ENCODE peak calls at places on chromosomes 12 and 14, in four cellular contexts. N is astrocyte of the spinal cord, K is lower leg skin, Y is fibroblast of mammary gland. Q is an unnamed sample.
A peak's percentile ranks its signal among the peaks of the same experiment; 100 is the strongest.

GRCh38 chr12:4956054-4956453 is 46.3 kb downstream of the KCNA1 start:
- DNase-seq in N (no peak), K (no peak), Y (peak; percentile 11), Q (no peak)

GRCh38 chr14:36928432-36928831 is 244.0 kb downstream of the SLC25A21 start:
- DNase-seq in N (no peak), K (no peak), Y (no peak), Q (no peak)

GRCh38 chr14:98954347-98955000 is 317.5 kb downstream of the BCL11B start:
- DNase-seq in N (no peak), K (peak; percentile 78), Y (peak; percentile 13), Q (no peak)

GRCh38 chr12:32561931-32562341 is 117.2 kb upstream of the DNM1L start:
- DNase-seq in N (peak; percentile 26), K (no peak), Y (peak; percentile 58), Q (peak; percentile 47)

GRCh38 chr14:65478596-65478995 is 66.1 kb downstream of the FUT8 start:
- DNase-seq in N (peak; percentile 72), K (no peak), Y (peak; percentile 38), Q (no peak)

GRCh38 chr12:75658826-75659823 is 147.7 kb upstream of the KRR1 start:
- DNase-seq in N (peak; percentile 90), K (no peak), Y (peak; percentile 88), Q (peak; percentile 67)

GRCh38 chr12:56803750-56804149 is 40.6 kb downstream of the HSD17B6 start:
- DNase-seq in N (no peak), K (no peak), Y (no peak), Q (peak; percentile 15)

GRCh38 chr12:23238957-23239356 is 614.0 kb downstream of the ETNK1 start:
- DNase-seq in N (no peak), K (no peak), Y (no peak), Q (no peak)

GRCh38 chr14:33359288-33359881 is 420.7 kb downstream of the NPAS3 start:
- DNase-seq in N (no peak), K (no peak), Y (no peak), Q (no peak)

GRCh38 chr12:70267550-70267949 is 24.3 kb downstream of the CNOT2 start:
- DNase-seq in N (peak; percentile 30), K (no peak), Y (peak; percentile 66), Q (peak; percentile 23)

GRCh38 chr14:23360496-23360895 is 4.5 kb downstream of the EFS start:
- DNase-seq in N (no peak), K (peak; percentile 82), Y (no peak), Q (no peak)

GRCh38 chr14:103361868-103362267 is 23.3 kb upstream of the MARK3 start:
- DNase-seq in N (peak; percentile 91), K (no peak), Y (peak; percentile 98), Q (peak; percentile 94)

GRCh38 chr12:131542351-131542750 is 168.5 kb upstream of the SFSWAP start:
- DNase-seq in N (no peak), K (no peak), Y (no peak), Q (no peak)

GRCh38 chr14:64563696-64564095 is 13.9 kb downstream of the PPP1R36 start:
- DNase-seq in N (no peak), K (no peak), Y (no peak), Q (no peak)

DNA sequence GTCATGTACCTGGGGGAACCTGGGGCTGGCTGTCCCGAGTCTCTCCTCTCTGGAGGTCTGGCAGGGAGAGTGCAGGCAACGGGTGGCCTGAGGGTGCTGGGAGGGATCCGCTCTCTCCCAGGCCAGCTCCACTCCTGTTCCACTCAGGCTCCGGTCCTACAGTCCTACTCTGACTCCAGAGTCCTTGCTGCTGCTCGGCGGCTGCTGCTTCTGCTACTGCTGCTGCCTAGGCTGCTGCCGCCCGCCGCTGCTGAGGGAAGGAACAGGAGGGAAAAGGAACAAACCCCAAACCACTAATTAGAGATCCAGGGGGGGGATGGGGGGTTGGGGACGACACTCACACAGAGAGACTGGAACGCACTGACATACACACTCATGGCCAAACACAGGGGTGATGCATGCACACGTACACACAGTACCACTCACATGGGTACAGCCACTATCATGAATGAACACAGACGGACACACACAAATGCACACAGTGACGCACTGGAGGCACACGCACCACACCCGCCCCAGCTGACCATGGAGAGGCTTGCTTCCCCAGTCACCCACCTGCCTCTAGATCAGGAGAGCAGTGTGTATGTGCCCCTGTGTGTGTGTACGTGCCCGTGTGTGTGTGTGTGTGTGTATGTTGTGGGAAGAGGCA is at the start of gene SP7:
- DNase-seq in N (no peak), K (no peak), Y (no peak), Q (no peak)
- H3K4me3 ChIP-seq in N (no peak within 1 kb of the TSS), K (no peak within 1 kb of the TSS), Y (no peak within 1 kb of the TSS), Q (no peak within 1 kb of the TSS)

GRCh38 chr12:2754208-2754607 is 40.6 kb upstream of the FKBP4 start:
- DNase-seq in N (no peak), K (no peak), Y (no peak), Q (no peak)

GRCh38 chr12:2752676-2753371 is 41.9 kb upstream of the FKBP4 start:
- DNase-seq in N (peak; percentile 68), K (peak; percentile 89), Y (peak; percentile 53), Q (peak; percentile 44)

GRCh38 chr12:2751230-2751629 is 43.5 kb upstream of the FKBP4 start:
- DNase-seq in N (no peak), K (no peak), Y (no peak), Q (no peak)

GRCh38 chr12:2751686-2752085 is 43.1 kb upstream of the FKBP4 start:
- DNase-seq in N (no peak), K (no peak), Y (no peak), Q (no peak)

GRCh38 chr12:2753536-2753935 is 41.2 kb upstream of the FKBP4 start:
- DNase-seq in N (no peak), K (no peak), Y (no peak), Q (no peak)
- H3K4me3 ChIP-seq in N (no peak overlapping the region), K (no peak overlapping the region), Y (no peak overlapping the region), Q (no peak overlapping the region)

DNA sequence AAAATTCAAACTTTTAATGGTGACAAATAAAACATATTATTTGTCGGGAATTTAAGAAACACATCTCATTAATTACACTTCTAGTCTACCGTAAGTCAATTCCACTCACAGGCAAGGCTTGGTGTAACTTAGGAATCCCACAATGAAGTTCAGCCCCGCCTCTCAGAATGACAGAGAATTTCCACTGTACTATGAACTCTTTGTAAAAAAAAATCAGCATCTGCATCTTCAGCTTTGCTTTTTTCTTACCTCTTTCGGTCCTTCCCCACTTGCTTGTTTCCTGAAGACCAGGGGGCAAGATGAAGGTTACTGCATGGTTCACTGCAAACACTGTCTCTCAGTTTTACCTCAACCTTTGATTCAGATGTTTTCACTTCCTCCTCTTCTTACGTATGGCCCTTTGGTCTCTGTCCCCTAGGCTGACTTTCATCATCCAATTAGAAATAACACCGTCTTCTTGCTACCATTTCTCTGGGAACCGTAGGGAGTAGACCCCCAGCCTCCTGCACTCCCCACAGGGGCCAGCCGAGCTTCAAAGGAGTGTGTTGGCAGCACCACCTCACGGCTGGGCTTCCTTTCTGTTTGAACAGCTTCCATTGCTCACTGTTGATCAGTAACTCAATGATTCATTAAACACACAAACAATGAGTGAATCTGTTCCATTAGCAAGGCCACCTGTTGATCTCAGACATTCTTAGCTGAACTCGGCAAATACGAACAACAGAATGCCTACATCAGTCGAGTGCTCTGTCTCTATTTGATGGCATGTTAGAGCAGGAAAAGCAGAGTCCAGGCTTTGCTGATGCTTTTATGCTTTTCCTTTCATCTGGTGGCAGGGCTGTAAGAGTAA is 343.0 kb downstream of the BMP4 start:
- DNase-seq in N (peak; percentile 87), K (no peak), Y (peak; percentile 10), Q (peak; percentile 25)
- H3K4me3 ChIP-seq in N (no peak overlapping the region), K (no peak overlapping the region), Y (no peak overlapping the region), Q (no peak overlapping the region)

DNA sequence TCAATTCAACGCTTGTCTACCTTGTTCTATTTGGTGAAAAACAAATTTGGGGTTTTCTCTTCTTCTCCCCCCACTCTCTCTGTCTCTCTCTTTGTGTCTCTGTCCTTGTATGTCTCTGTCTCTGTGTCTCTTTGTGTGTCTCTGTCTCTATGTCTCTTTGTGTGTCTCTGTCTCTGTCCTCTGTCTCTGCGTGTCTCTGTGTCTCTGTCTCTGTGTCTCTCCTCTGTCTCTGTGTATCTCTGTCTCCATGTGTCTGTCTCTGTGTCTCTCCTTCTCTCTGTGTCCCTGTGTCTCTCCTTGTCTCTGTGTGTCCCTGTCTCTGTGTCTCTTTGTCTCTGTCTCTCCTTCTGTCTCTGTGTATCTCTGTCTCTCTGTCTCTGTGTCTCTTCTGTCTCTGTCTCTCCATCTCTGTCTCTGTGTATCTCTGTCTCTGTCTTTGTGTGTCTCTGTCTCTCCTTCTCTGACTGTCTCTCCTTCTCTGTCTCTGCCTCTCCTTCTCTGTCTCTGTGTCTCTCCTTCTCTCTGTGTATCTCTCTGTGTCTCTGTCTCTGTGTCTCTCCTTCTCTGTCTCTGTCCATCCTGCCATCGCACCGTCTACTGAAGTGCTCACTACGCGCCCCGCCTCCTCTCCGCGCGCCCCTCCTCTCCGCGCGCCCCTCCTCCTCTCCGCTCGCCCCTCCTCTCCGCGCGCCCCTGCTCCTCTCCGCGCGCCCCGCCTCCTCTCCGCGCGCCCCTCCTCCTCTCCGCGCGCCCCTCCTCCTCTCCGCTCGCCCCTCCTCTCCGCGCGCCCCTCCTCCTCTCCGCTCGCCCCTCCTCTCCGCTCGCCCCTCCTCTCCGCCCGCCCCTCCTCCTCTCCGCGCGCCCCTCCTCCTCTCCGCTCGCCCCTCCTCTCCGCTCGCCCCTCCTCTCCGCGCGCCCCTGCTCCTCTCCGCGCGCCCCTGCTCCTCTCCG is 12.8 kb downstream of the LRCOL1 start:
- DNase-seq in N (peak; percentile 81), K (no peak), Y (peak; percentile 29), Q (peak; percentile 61)
- H3K4me3 ChIP-seq in N (peak overlapping the region; percentile 43), K (no peak overlapping the region), Y (peak overlapping the region; percentile 32), Q (peak overlapping the region; percentile 61)

GRCh38 chr12:54024581-54024980 is 3.7 kb upstream of the HOXC6 start:
- DNase-seq in N (no peak), K (no peak), Y (no peak), Q (no peak)
- H3K4me3 ChIP-seq in N (no peak overlapping the region), K (no peak overlapping the region), Y (peak overlapping the region; percentile 33), Q (no peak overlapping the region)

GRCh38 chr14:68522510-68523325 is 270.1 kb downstream of the ZFP36L1 start:
- DNase-seq in N (no peak), K (peak; percentile 66), Y (peak; percentile 70), Q (no peak)
- H3K4me3 ChIP-seq in N (no peak overlapping the region), K (no peak overlapping the region), Y (no peak overlapping the region), Q (no peak overlapping the region)